ENCODE peak calls at places on chromosome 21, in nine cellular contexts. J is heart right ventricle; K is OCI-LY7; G is neural progenitor cell; H is lower lobe of right lung; X is CD8-positive, alpha-beta T cell; Y is breast epithelium; N is cardiac muscle cell; I is heart left ventricle. A is an unnamed sample.

GRCh38 chr21:33682992-33683627 is 40.8 kb downstream of the ITSN1 start:
- DNase-seq in J (no peak), K (no peak), G (no peak), H (no peak), X (no peak), Y (no peak), N (peak; percentile 28), I (no peak), A (no peak)

GRCh38 chr21:46194374-46195334 is 10.4 kb upstream of the SPATC1L start:
- DNase-seq in J (no peak), K (no peak), G (no peak), H (peak; percentile 41), X (no peak), Y (no peak), N (no peak), I (no peak), A (no peak)

GRCh38 chr21:35026617-35027557 is 22.2 kb downstream of the RUNX1 start:
- DNase-seq in J (peak; percentile 66), K (peak; percentile 93), G (peak; percentile 66), H (peak; percentile 88), X (peak; percentile 80), Y (no peak), N (peak; percentile 34), I (peak; percentile 64), A (peak; percentile 86)

GRCh38 chr21:25717491-25718139 is 17.1 kb downstream of the ATP5PF start:
- DNase-seq in J (no peak), K (no peak), G (no peak), H (no peak), X (no peak), Y (no peak), N (peak; percentile 24), I (no peak), A (no peak)

GRCh38 chr21:29649370-29649963 is 290.3 kb downstream of the GRIK1 start:
- DNase-seq in J (no peak), K (no peak), G (peak; percentile 18), H (no peak), X (no peak), Y (no peak), N (no peak), I (no peak), A (no peak)

GRCh38 chr21:46078984-46079356 is 18.9 kb upstream of the COL6A2 start:
- DNase-seq in J (peak; percentile 44), K (no peak), G (no peak), H (peak; percentile 35), X (no peak), Y (peak; percentile 17), N (no peak), I (no peak), A (no peak)

GRCh38 chr21:29634410-29634809 is 305.4 kb downstream of the GRIK1 start:
- DNase-seq in J (no peak), K (no peak), G (no peak), H (no peak), X (no peak), Y (no peak), N (peak; percentile 41), I (no peak), A (no peak)

GRCh38 chr21:36699026-36699545 is at the start of gene SIM2:
- DNase-seq in J (no peak), K (no peak), G (peak; percentile 83), H (no peak), X (no peak), Y (no peak), N (peak; percentile 61), I (no peak), A (no peak)

DNA sequence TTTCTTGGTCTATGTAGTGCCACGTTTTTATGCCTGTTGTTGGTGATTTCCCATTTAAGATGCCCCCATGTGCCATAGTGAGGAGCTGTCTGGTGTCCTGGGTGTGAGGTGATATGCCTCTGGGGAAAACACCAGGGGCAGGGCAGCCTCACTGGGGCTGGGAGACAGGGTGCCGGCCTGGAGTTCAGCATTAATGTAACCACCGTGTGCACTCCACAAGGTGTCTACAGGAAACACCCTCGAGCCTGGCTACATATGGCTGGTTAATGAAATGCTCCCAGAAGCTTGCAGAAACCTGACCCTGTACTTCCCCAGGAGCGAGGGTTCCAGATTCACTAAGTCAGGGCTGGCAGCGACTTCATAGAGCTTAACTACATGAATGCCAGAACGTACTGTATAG is 10.6 kb downstream of the TFF2 start:
- DNase-seq in J (no peak), K (no peak), G (no peak), H (no peak), X (no peak), Y (no peak), N (no peak), I (no peak), A (no peak)
- H3K27ac ChIP-seq in J (no peak overlapping the region), K (no peak overlapping the region), G (no peak overlapping the region), H (no peak overlapping the region), X (no peak overlapping the region), Y (no peak overlapping the region), N (no peak overlapping the region), I (no peak overlapping the region), A (no peak overlapping the region)

GRCh38 chr21:31447477-31447876 is 103.4 kb upstream of the TIAM1 start:
- DNase-seq in J (no peak), K (no peak), G (no peak), H (no peak), X (no peak), Y (no peak), N (no peak), I (no peak), A (no peak)

GRCh38 chr21:31455506-31455905 is 111.4 kb upstream of the TIAM1 start:
- DNase-seq in J (no peak), K (no peak), G (no peak), H (no peak), X (no peak), Y (no peak), N (no peak), I (no peak), A (no peak)

GRCh38 chr21:31446206-31446900 is 102.3 kb upstream of the TIAM1 start:
- DNase-seq in J (no peak), K (no peak), G (no peak), H (no peak), X (peak; percentile 33), Y (no peak), N (no peak), I (no peak), A (peak; percentile 51)

GRCh38 chr21:31449912-31450535 is 106.0 kb upstream of the TIAM1 start:
- DNase-seq in J (no peak), K (no peak), G (no peak), H (no peak), X (no peak), Y (no peak), N (no peak), I (no peak), A (no peak)

GRCh38 chr21:31450971-31451370 is 106.9 kb upstream of the TIAM1 start:
- DNase-seq in J (no peak), K (no peak), G (no peak), H (no peak), X (no peak), Y (no peak), N (no peak), I (no peak), A (no peak)
- TF ChIP-seq CTCF in J (no peak), K (no peak), G (no peak), H (no peak), X (no peak), Y (no peak), N (no peak), I (no peak), A (no peak)

GRCh38 chr21:40623550-40623949 is 223.4 kb downstream of the DSCAM start:
- DNase-seq in J (no peak), K (no peak), G (no peak), H (no peak), X (no peak), Y (no peak), N (no peak), I (no peak), A (no peak)

GRCh38 chr21:40618216-40618615 is 228.7 kb downstream of the DSCAM start:
- DNase-seq in J (no peak), K (no peak), G (peak; percentile 56), H (no peak), X (no peak), Y (no peak), N (no peak), I (no peak), A (no peak)

GRCh38 chr21:40622531-40622930 is 224.4 kb downstream of the DSCAM start:
- DNase-seq in J (no peak), K (no peak), G (no peak), H (no peak), X (no peak), Y (no peak), N (peak; percentile 66), I (no peak), A (no peak)

GRCh38 chr21:40616377-40616704 is 230.6 kb downstream of the DSCAM start:
- DNase-seq in J (no peak), K (no peak), G (no peak), H (no peak), X (no peak), Y (no peak), N (no peak), I (no peak), A (no peak)

DNA sequence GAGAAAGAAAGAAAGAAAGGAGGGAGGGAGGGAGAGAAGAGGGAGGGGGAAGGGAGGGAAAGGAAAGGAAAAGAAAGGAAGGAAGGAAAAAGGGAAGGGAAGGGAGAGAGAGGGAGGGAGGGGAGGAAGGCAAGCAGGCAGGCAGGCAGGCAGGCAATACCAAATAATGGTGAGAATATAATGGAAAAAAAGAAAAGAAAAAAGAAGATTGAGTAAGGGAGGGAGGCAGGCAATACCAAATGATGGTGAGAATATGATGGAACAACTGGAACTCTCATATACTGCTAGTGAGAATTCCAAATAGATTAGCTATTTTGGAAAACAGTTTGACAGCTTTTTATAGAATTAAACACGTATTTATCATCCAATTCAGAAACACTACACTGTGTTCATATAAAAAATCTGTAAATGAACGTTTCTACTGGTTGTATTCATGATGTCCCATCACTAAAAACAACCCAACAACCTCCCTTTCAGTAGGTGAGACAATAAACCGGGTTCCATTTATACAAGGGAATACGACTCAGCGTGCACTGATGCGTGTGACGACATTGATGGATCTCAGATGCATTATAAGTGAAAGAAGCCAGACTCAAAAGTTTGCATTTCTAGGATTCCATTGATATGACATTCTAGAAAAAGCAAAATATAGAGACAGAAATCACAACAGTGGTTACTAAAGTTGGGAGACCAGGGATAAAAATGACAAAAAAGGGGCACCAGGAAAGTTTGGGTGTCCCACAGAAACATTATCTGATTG is 226.4 kb downstream of the DSCAM start:
- DNase-seq in J (no peak), K (no peak), G (no peak), H (no peak), X (no peak), Y (no peak), N (no peak), I (no peak), A (no peak)
- H3K9me3 ChIP-seq in J (no peaks in the 10 kb centered on the region), K (peaks cover 10% of the 10 kb centered on the region), G (no peaks in the 10 kb centered on the region), H (no peaks in the 10 kb centered on the region), X (no peaks in the 10 kb centered on the region), Y (no peaks in the 10 kb centered on the region), N (no peaks in the 10 kb centered on the region), I (no peaks in the 10 kb centered on the region), A (peaks cover 3% of the 10 kb centered on the region)

GRCh38 chr21:43942621-43943020 is 69.5 kb upstream of the TRAPPC10 start:
- DNase-seq in J (no peak), K (no peak), G (no peak), H (no peak), X (no peak), Y (no peak), N (no peak), I (no peak), A (no peak)

GRCh38 chr21:43944757-43945156 is 67.4 kb upstream of the TRAPPC10 start:
- DNase-seq in J (no peak), K (no peak), G (no peak), H (no peak), X (no peak), Y (no peak), N (no peak), I (no peak), A (no peak)

GRCh38 chr21:43943512-43944110 is 68.5 kb upstream of the TRAPPC10 start:
- DNase-seq in J (no peak), K (no peak), G (no peak), H (no peak), X (no peak), Y (no peak), N (no peak), I (no peak), A (no peak)

GRCh38 chr21:43942201-43942600 is 69.9 kb upstream of the TRAPPC10 start:
- DNase-seq in J (no peak), K (no peak), G (no peak), H (no peak), X (no peak), Y (no peak), N (no peak), I (no peak), A (no peak)

DNA sequence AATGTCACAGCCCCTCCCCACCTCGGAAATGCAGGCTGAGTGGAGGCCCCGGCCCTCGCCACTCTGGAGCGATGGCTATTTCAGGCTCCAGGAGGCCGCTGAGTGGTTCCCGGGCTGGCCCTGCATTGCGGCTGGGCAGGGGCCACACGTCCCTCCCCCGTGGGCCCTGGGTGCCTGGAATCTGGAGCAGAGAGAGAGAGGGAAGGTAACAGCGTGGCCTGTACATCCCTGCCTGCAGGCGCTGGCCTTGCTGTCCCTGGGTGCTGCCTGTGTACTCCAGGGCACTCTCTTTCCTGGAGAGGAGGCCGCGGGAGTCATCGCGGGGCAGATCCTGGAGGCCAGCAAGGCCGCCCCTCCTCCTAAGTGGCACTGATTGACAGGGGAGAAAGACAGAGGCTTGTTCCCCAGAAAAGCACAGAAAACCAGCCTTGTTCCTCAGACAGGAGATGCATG is 67.9 kb upstream of the TRAPPC10 start:
- DNase-seq in J (no peak), K (no peak), G (peak; percentile 34), H (no peak), X (no peak), Y (no peak), N (peak; percentile 14), I (no peak), A (no peak)
- H3K27ac ChIP-seq in J (no peak overlapping the region), K (no peak overlapping the region), G (no peak overlapping the region), H (no peak overlapping the region), X (no peak overlapping the region), Y (no peak overlapping the region), N (no peak overlapping the region), I (no peak overlapping the region), A (no peak overlapping the region)